ENCODE peak calls at places on chromosomes 12 and 14, in ten cellular contexts. I, K, T, W, C, H, M, U, G and B are unnamed samples.
A peak's percentile ranks its signal among the peaks of the same experiment; 100 is the strongest.

GRCh38 chr12:93979189-93979588 is 169.2 kb upstream of the PLXNC1 start:
- DNase-seq in I (no peak), K (no peak), T (no peak), W (peak; percentile 34), C (no peak), H (peak; percentile 38), M (no peak), U (no peak), G (peak; percentile 26), B (peak; percentile 20)

GRCh38 chr12:63018273-63018672 is 83.3 kb upstream of the PPM1H start:
- DNase-seq in I (no peak), K (no peak), T (no peak), W (no peak), C (no peak), H (no peak), M (no peak), U (no peak), G (no peak), B (no peak)

GRCh38 chr12:107891967-107892366 is 117.5 kb downstream of the ASCL4 start:
- DNase-seq in I (no peak), K (no peak), T (no peak), W (peak; percentile 12), C (no peak), H (peak; percentile 4), M (no peak), U (no peak), G (no peak), B (peak; percentile 27)

GRCh38 chr12:11963841-11964471 is 106.8 kb upstream of the BCL2L14 start:
- DNase-seq in I (no peak), K (no peak), T (no peak), W (no peak), C (no peak), H (no peak), M (no peak), U (no peak), G (no peak), B (no peak)

GRCh38 chr14:92577321-92577742 is 63.8 kb downstream of the RIN3 start:
- DNase-seq in I (no peak), K (no peak), T (peak; percentile 41), W (no peak), C (no peak), H (no peak), M (no peak), U (no peak), G (no peak), B (no peak)

GRCh38 chr14:68574906-68575305 is 218.0 kb downstream of the ZFP36L1 start:
- DNase-seq in I (no peak), K (no peak), T (no peak), W (no peak), C (no peak), H (peak; percentile 70), M (no peak), U (no peak), G (no peak), B (no peak)

GRCh38 chr14:29085546-29085945 is 319.0 kb downstream of the FOXG1 start:
- DNase-seq in I (no peak), K (peak; percentile 1), T (no peak), W (peak; percentile 26), C (no peak), H (peak; percentile 5), M (no peak), U (no peak), G (no peak), B (no peak)

GRCh38 chr12:10210225-10210624 is 2.5 kb upstream of the GABARAPL1 start:
- DNase-seq in I (no peak), K (no peak), T (no peak), W (no peak), C (no peak), H (no peak), M (no peak), U (no peak), G (no peak), B (no peak)

DNA sequence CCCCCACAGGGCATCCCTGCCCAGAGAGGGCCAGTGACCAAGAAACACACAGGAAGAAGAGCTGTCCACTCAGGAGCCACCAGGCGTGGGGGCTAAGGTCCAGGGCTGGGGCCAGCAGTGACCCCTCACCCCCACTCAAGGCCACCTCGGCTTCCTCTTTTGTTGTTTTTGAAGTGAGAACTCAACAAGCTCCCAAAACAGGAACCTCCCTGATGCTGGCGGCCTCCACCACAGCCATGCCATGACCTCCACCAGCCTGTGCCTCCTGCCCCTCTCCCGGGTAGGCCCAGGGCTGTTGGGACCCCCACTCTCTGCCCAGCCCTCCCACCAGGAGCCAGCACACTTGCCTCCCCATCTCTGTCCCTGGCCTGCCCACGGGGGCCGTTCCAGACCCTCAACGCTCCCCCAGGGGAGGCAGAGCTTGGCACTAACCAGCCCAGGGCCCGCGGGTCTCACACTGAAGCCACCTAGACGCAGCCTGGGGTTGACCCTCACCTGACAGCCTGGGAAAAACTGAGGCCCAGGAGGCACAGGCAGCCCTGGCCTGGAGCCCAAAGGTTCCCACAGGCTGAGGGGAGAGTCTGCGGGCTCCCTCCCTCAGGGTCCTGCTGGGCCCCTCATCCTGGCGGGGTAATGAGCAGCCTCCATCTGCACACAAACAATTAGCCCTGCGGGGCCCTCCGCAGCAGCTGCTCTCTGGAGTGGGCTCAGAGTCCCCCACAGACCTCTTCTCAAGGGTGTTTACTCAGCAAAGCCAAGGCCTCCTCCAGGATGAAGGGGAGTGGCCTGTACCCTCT is 7.6 kb downstream of the AKT1 start:
- DNase-seq in I (no peak), K (no peak), T (no peak), W (no peak), C (peak; percentile 53), H (no peak), M (peak; percentile 76), U (no peak), G (no peak), B (no peak)
- H3K4me1 ChIP-seq in I (no peaks in the 10 kb centered on the region), K (peaks cover 20% of the 10 kb centered on the region), T (peaks cover 36% of the 10 kb centered on the region), W (peaks cover 5% of the 10 kb centered on the region), C (peaks cover 38% of the 10 kb centered on the region), H (peaks cover 3% of the 10 kb centered on the region), M (peaks cover 13% of the 10 kb centered on the region), U (peaks cover 81% of the 10 kb centered on the region), G (peaks cover 8% of the 10 kb centered on the region), B (no peaks in the 10 kb centered on the region)

DNA sequence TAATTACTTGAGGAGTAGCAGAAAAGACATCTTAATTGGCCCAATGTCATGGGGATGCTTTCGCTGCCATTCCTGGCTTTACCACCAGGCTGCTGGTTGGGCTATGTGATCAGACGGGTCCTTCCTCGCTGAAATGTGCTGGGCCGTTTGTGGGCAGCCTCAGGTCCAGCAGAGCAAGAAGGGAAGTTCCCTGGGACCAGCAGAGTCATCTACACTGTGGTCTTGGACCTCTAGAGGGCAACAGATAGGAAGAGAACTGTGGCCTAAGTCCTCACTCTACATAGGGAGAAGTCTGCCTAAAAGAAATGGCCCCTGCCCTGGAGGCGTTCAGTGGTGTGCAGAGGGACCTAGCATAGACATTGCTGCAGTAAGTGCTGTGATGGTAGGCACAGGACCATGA is 10.9 kb downstream of the EVL start:
- DNase-seq in I (no peak), K (peak; percentile 13), T (no peak), W (no peak), C (no peak), H (peak; percentile 40), M (no peak), U (no peak), G (no peak), B (no peak)
- TF ChIP-seq CTCF in I (peak; percentile 33), K (no peak), T (peak; percentile 62), W (peak; percentile 11), C (no peak), H (peak; percentile 27), M (no peak), U (peak; percentile 40), G (no peak), B (peak; percentile 56)

GRCh38 chr12:113893221-113893620 is 72.9 kb downstream of the RBM19 start:
- DNase-seq in I (no peak), K (no peak), T (no peak), W (no peak), C (no peak), H (no peak), M (no peak), U (no peak), G (no peak), B (no peak)

GRCh38 chr12:113889806-113890581 is 76.1 kb downstream of the RBM19 start:
- DNase-seq in I (no peak), K (no peak), T (no peak), W (no peak), C (no peak), H (no peak), M (no peak), U (no peak), G (no peak), B (no peak)

GRCh38 chr12:113892556-113892955 is 73.6 kb downstream of the RBM19 start:
- DNase-seq in I (no peak), K (no peak), T (no peak), W (no peak), C (no peak), H (no peak), M (no peak), U (no peak), G (no peak), B (no peak)

GRCh38 chr12:113891737-113892520 is 74.2 kb downstream of the RBM19 start:
- DNase-seq in I (no peak), K (no peak), T (no peak), W (no peak), C (no peak), H (no peak), M (no peak), U (no peak), G (no peak), B (no peak)

DNA sequence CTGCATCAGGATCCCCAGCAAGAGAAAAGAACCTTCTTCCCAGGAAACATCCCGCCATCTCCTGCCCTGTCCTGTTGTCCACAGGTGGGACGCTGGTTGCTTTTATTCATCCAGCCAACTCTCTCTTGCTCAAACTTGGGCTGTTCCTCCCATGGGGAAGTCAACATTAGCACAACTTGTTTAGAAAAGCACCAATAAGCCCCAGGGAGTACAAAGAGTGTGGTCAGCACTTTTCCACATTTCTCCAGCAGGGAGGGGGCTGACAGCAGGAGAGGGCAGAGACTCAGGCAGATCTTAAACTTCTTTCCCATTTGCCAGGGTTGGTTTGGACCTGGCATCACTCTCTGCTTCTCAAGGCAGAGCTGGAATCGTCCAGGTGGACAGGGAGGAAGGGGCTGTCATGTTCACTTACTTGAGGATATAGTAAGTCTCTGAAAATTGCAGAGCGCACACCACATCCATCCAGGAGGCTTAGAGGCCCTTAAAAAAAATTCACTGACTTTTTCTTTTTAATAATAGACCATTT is 74.9 kb downstream of the RBM19 start:
- DNase-seq in I (no peak), K (no peak), T (no peak), W (no peak), C (no peak), H (no peak), M (no peak), U (no peak), G (no peak), B (no peak)
- H3K4me1 ChIP-seq in I (no peaks in the 10 kb centered on the region), K (no peaks in the 10 kb centered on the region), T (no peaks in the 10 kb centered on the region), W (no peaks in the 10 kb centered on the region), C (no peaks in the 10 kb centered on the region), H (no peaks in the 10 kb centered on the region), M (no peaks in the 10 kb centered on the region), U (peaks cover 10% of the 10 kb centered on the region), G (no peaks in the 10 kb centered on the region), B (no peaks in the 10 kb centered on the region)

DNA sequence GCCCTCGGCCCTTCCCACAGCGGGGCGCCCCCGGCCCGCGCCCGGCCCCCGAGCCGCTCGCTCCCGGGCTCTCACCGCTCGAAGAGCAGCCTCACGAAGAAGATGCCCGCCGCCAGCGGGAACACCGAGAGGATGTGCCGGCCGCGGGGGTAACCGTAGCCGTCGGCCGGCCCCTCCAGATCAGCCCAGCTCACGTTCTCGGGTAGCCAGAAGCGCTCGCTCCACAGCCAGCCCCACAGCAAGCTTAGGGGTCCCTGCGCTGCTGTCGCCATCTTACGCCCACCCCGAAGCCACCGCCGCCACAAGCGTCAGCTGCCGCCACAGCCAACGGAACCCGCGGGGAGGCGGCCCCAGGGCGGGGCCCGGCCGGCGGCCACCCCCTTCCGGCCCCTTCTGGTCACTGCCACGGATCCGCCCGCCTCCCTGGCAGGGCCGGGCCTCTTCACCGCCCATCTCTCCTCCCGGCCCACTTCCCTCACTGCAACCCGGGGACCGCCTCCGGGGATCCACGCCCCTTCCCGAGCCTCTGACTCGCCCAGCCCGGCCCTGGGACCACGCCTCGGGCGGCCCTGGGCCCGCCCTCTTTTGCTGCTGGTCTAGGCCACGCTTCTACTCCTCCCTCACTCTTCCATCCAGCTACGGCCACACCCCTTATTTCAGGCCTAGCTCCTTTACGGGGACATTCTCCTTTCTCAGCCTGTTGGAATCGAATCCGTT is at the start of gene CERS5:
- DNase-seq in I (peak; percentile 92), K (peak; percentile 94), T (peak; percentile 95), W (peak; percentile 100), C (peak; percentile 99), H (peak; percentile 97), M (peak; percentile 99), U (peak; percentile 99), G (peak; percentile 99), B (peak; percentile 96)
- TF ChIP-seq CTCF in I (peak; percentile 50), K (no peak), T (no peak), W (no peak), C (peak; percentile 55), H (no peak), M (peak; percentile 32), U (peak; percentile 40), G (peak; percentile 23), B (no peak)